ENCODE peak calls at places on chromosome 9, in ten cellular contexts. P, T, E, Z, G, C, Y, N, J and L are unnamed samples.

GRCh38 chr9:127908660-127908926 is 8.2 kb downstream of the ST6GALNAC4 start:
- DNase-seq in P (no peak), T (no peak), E (no peak), Z (no peak), G (no peak), C (no peak), Y (no peak), N (no peak), J (no peak), L (no peak)

GRCh38 chr9:6834306-6834705 is 76.5 kb downstream of the KDM4C start:
- DNase-seq in P (no peak), T (no peak), E (no peak), Z (no peak), G (no peak), C (no peak), Y (no peak), N (no peak), J (no peak), L (no peak)

GRCh38 chr9:81461196-81461595 is 228.2 kb downstream of the TLE1 start:
- DNase-seq in P (no peak), T (no peak), E (no peak), Z (no peak), G (no peak), C (no peak), Y (no peak), N (no peak), J (no peak), L (no peak)

GRCh38 chr9:35904966-35905781 is 828 bp upstream of the HRCT1 start:
- DNase-seq in P (no peak), T (no peak), E (no peak), Z (no peak), G (peak; percentile 25), C (no peak), Y (peak; percentile 36), N (no peak), J (no peak), L (no peak)

GRCh38 chr9:37466037-37466709 is 923 bp upstream of the ZBTB5 start:
- DNase-seq in P (peak; percentile 92), T (peak; percentile 23), E (peak; percentile 64), Z (no peak), G (peak; percentile 93), C (peak; percentile 81), Y (no peak), N (peak; percentile 61), J (peak; percentile 74), L (peak; percentile 18)

GRCh38 chr9:75190762-75191161 is 102.4 kb downstream of the OSTF1 start:
- DNase-seq in P (no peak), T (no peak), E (no peak), Z (no peak), G (no peak), C (no peak), Y (no peak), N (no peak), J (no peak), L (no peak)

GRCh38 chr9:72362680-72363139 is 2.3 kb downstream of the ZFAND5 start:
- DNase-seq in P (peak; percentile 52), T (peak; percentile 45), E (peak; percentile 17), Z (peak; percentile 41), G (peak; percentile 84), C (peak; percentile 72), Y (no peak), N (no peak), J (peak; percentile 57), L (no peak)

GRCh38 chr9:136143215-136144001 is 24.7 kb upstream of the TMEM250 start:
- DNase-seq in P (peak; percentile 89), T (no peak), E (no peak), Z (no peak), G (peak; percentile 60), C (peak; percentile 20), Y (no peak), N (no peak), J (no peak), L (no peak)

GRCh38 chr9:131120620-131121228 is 4.7 kb upstream of the NUP214 start:
- DNase-seq in P (no peak), T (no peak), E (no peak), Z (no peak), G (no peak), C (no peak), Y (no peak), N (no peak), J (no peak), L (no peak)

GRCh38 chr9:135819905-135820304 is 87.4 kb downstream of the CAMSAP1 start:
- DNase-seq in P (no peak), T (no peak), E (no peak), Z (no peak), G (no peak), C (no peak), Y (no peak), N (no peak), J (no peak), L (no peak)

GRCh38 chr9:108477538-108478006 is 378.2 kb downstream of the ACTL7B start:
- DNase-seq in P (no peak), T (no peak), E (no peak), Z (no peak), G (peak; percentile 82), C (no peak), Y (no peak), N (peak; percentile 44), J (no peak), L (no peak)

GRCh38 chr9:91033802-91034201 is 232.2 kb downstream of the SYK start:
- DNase-seq in P (peak; percentile 30), T (no peak), E (no peak), Z (no peak), G (peak; percentile 57), C (no peak), Y (peak; percentile 25), N (no peak), J (no peak), L (peak; percentile 39)

GRCh38 chr9:79129865-79130480 is 441.8 kb upstream of the TLE4 start:
- DNase-seq in P (peak; percentile 55), T (no peak), E (peak; percentile 18), Z (no peak), G (peak; percentile 61), C (peak; percentile 31), Y (peak; percentile 55), N (peak; percentile 20), J (peak; percentile 57), L (no peak)

GRCh38 chr9:35689601-35690446 is at the start of gene TPM2:
- DNase-seq in P (no peak), T (no peak), E (peak; percentile 78), Z (no peak), G (peak; percentile 88), C (peak; percentile 88), Y (peak; percentile 40), N (peak; percentile 84), J (peak; percentile 37), L (no peak)

GRCh38 chr9:111300140-111300735 is 29.8 kb downstream of the OR2K2 start:
- DNase-seq in P (no peak), T (no peak), E (no peak), Z (no peak), G (peak; percentile 13), C (no peak), Y (no peak), N (no peak), J (no peak), L (no peak)

GRCh38 chr9:135240871-135241311 is 153.4 kb downstream of the OLFM1 start:
- DNase-seq in P (no peak), T (no peak), E (peak; percentile 3), Z (no peak), G (no peak), C (no peak), Y (no peak), N (no peak), J (no peak), L (no peak)

GRCh38 chr9:114824130-114824529 is 18.3 kb upstream of the TNFSF15 start:
- DNase-seq in P (no peak), T (no peak), E (no peak), Z (no peak), G (no peak), C (no peak), Y (no peak), N (peak; percentile 36), J (no peak), L (no peak)

GRCh38 chr9:21656776-21657637 is 145.4 kb upstream of the MTAP start:
- DNase-seq in P (no peak), T (no peak), E (no peak), Z (no peak), G (no peak), C (no peak), Y (no peak), N (peak; percentile 45), J (no peak), L (no peak)

GRCh38 chr9:99013550-99013949 is 69.8 kb downstream of the COL15A1 start:
- DNase-seq in P (no peak), T (no peak), E (no peak), Z (no peak), G (no peak), C (no peak), Y (no peak), N (no peak), J (no peak), L (no peak)
- H3K9me3 ChIP-seq in P (peaks cover 29% of the 10 kb centered on the region), T (peaks cover 10% of the 10 kb centered on the region), E (peaks cover 14% of the 10 kb centered on the region), Z (peaks cover 2% of the 10 kb centered on the region), G (peaks cover 25% of the 10 kb centered on the region), C (no peaks in the 10 kb centered on the region), Y (peaks cover 10% of the 10 kb centered on the region), N (peaks cover 16% of the 10 kb centered on the region), J (no peaks in the 10 kb centered on the region), L (no peaks in the 10 kb centered on the region)

DNA sequence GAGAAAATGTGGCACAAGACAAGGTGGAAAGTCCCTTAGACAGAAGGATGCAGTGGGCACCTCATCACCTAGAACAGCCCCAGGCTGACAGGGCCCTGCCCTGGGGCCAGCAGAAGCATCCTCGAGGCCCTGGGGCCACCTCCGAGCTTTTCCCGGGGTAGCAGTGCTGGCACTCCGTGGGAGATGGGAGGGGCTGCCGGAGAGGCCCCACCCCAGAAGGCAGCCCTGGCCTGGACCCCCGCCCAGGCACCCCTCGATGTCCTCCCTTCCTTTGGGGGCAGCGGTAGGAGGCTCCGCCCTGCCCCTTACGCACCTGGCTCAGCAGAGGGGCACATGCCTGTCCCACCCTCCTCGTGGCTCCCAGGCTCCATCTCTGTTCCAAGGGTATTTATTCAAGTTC is 17.7 kb upstream of the NSMF start:
- DNase-seq in P (no peak), T (no peak), E (no peak), Z (no peak), G (no peak), C (no peak), Y (no peak), N (no peak), J (no peak), L (no peak)
- H3K9me3 ChIP-seq in P (peaks cover 7% of the 10 kb centered on the region), T (peaks cover 22% of the 10 kb centered on the region), E (peaks cover 18% of the 10 kb centered on the region), Z (peaks cover 6% of the 10 kb centered on the region), G (peaks cover 17% of the 10 kb centered on the region), C (peaks cover 12% of the 10 kb centered on the region), Y (peaks cover 9% of the 10 kb centered on the region), N (peaks cover 40% of the 10 kb centered on the region), J (no peaks in the 10 kb centered on the region), L (no peaks in the 10 kb centered on the region)

GRCh38 chr9:61673664-61674381 is 484.0 kb downstream of the SPATA31A7 start:
- DNase-seq in P (no peak), T (no peak), E (no peak), Z (no peak), G (no peak), C (no peak), Y (no peak), N (no peak), J (no peak), L (no peak)
- H3K9me3 ChIP-seq in P (no peaks in the 10 kb centered on the region), T (peaks cover 33% of the 10 kb centered on the region), E (no peaks in the 10 kb centered on the region), Z (no peaks in the 10 kb centered on the region), G (peaks cover 2% of the 10 kb centered on the region), C (no peaks in the 10 kb centered on the region), Y (peaks cover 52% of the 10 kb centered on the region), N (peaks cover 56% of the 10 kb centered on the region), J (no peaks in the 10 kb centered on the region), L (no peaks in the 10 kb centered on the region)

DNA sequence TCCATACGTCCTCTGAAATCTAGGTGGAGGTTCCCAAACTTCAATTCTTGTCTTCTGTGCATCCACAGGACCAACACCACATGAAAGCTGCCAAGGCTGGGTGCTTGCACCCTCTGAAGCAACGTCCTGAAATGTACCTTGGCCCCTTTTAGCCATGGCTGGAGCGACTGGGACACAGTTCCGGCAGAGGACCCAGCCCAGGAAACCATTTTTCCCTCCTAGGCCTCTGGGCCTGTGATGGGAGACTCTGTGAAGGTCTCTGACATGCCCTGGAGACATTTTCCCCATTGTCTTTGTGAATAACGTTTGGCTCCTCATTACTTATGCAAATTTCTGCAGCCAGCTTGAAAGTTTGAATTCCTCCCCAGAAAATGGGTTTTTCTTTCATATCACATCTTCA is 261.8 kb upstream of the RFX3 start:
- DNase-seq in P (no peak), T (no peak), E (no peak), Z (no peak), G (no peak), C (no peak), Y (no peak), N (no peak), J (no peak), L (no peak)
- H3K9me3 ChIP-seq in P (peaks cover 11% of the 10 kb centered on the region), T (peaks cover 16% of the 10 kb centered on the region), E (peaks cover 12% of the 10 kb centered on the region), Z (no peaks in the 10 kb centered on the region), G (peaks cover 20% of the 10 kb centered on the region), C (peaks cover 13% of the 10 kb centered on the region), Y (peaks cover 9% of the 10 kb centered on the region), N (peaks cover 11% of the 10 kb centered on the region), J (no peaks in the 10 kb centered on the region), L (no peaks in the 10 kb centered on the region)